ENCODE peak calls at places on chromosomes 12 and 14, in nine cellular contexts. Y is HCT116; V is activated effector memory CD4-positive, alpha-beta T cell treated with anti-CD3 and anti-CD28 coated beads, Interleukin-2, amount 50 U/mL, for 16 hours; S is activated CD8-positive, alpha-beta memory T cell treated with anti-CD3 and anti-CD28 coated beads for 48 hours; K is iPS-NIHi11; D is amniotic stem cell; G is NCI-H2107; C is stimulated activated CD8-positive, alpha-beta memory T cell treated with anti-CD3 and anti-CD28 coated beads, Interleukin-4, amount 100 ng/mL, for 1 hour; U is AML-193. J is an unnamed sample.

GRCh38 chr14:69574266-69574953 is at the start of gene CCDC177:
- DNase-seq in Y (peak), V (peak), S (peak), K (peak), D (no peak), G (peak), C (peak), U (no peak), J (peak)

GRCh38 chr12:77190022-77190421 is 124.7 kb upstream of the E2F7 start:
- DNase-seq in Y (no peak), V (no peak), S (no peak), K (no peak), D (peak), G (no peak), C (no peak), U (no peak), J (no peak)

GRCh38 chr12:16243487-16244412 is 33.7 kb downstream of the SLC15A5 start:
- DNase-seq in Y (no peak), V (no peak), S (no peak), K (no peak), D (no peak), G (no peak), C (no peak), U (no peak), J (no peak)

GRCh38 chr14:101932668-101933067 is 31.7 kb upstream of the DYNC1H1 start:
- DNase-seq in Y (no peak), V (peak), S (no peak), K (no peak), D (no peak), G (no peak), C (no peak), U (no peak), J (no peak)

GRCh38 chr14:25009891-25010290 is 40.1 kb downstream of the STXBP6 start:
- DNase-seq in Y (no peak), V (no peak), S (no peak), K (peak), D (no peak), G (no peak), C (no peak), U (no peak), J (peak)

GRCh38 chr12:89671469-89671868 is 37.2 kb downstream of the ATP2B1 start:
- DNase-seq in Y (no peak), V (no peak), S (no peak), K (peak), D (no peak), G (no peak), C (no peak), U (no peak), J (no peak)

GRCh38 chr14:103897075-103897947 is 30.9 kb upstream of the TDRD9 start:
- DNase-seq in Y (no peak), V (no peak), S (no peak), K (no peak), D (no peak), G (no peak), C (no peak), U (no peak), J (no peak)

GRCh38 chr12:18752280-18752920 is 14.5 kb downstream of the CAPZA3 start:
- DNase-seq in Y (no peak), V (no peak), S (no peak), K (peak), D (peak), G (no peak), C (no peak), U (no peak), J (peak)

GRCh38 chr14:95044463-95045254 is 112.7 kb downstream of the DICER1 start:
- DNase-seq in Y (no peak), V (peak), S (no peak), K (peak), D (no peak), G (no peak), C (no peak), U (no peak), J (no peak)

GRCh38 chr12:47054659-47055058 is 24.8 kb upstream of the PCED1B start:
- DNase-seq in Y (no peak), V (no peak), S (no peak), K (no peak), D (no peak), G (no peak), C (no peak), U (no peak), J (no peak)